ENCODE peak calls at places on chromosome 1, in six cellular contexts. One of them, this sample, is unnamed.

GRCh38 chr1:86149591-86149990 is 7.0 kb downstream of the COL24A1 start:
- DNase-seq in ovary: no peak
- DNase-seq in Panc1: no peak
- DNase-seq in WTC11: no peak
- DNase-seq in endodermal cell: no peak
- DNase-seq in choroid plexus epithelial cell: no peak
- DNase-seq in this sample: no peak

GRCh38 chr1:55369474-55369873 is 154.3 kb upstream of the USP24 start:
- DNase-seq in ovary: no peak
- DNase-seq in Panc1: no peak
- DNase-seq in WTC11: no peak
- DNase-seq in endodermal cell: no peak
- DNase-seq in choroid plexus epithelial cell: peak
- DNase-seq in this sample: peak

GRCh38 chr1:90706437-90707362 is 10.4 kb downstream of the BARHL2 start:
- DNase-seq in ovary: no peak
- DNase-seq in Panc1: no peak
- DNase-seq in WTC11: peak
- DNase-seq in endodermal cell: peak
- DNase-seq in choroid plexus epithelial cell: no peak
- DNase-seq in this sample: peak

GRCh38 chr1:172561252-172561651 is 28.3 kb downstream of the SUCO start:
- DNase-seq in ovary: no peak
- DNase-seq in Panc1: no peak
- DNase-seq in WTC11: no peak
- DNase-seq in endodermal cell: no peak
- DNase-seq in choroid plexus epithelial cell: no peak
- DNase-seq in this sample: no peak

GRCh38 chr1:64934115-64934880 is 32.1 kb downstream of the JAK1 start:
- DNase-seq in ovary: no peak
- DNase-seq in Panc1: no peak
- DNase-seq in WTC11: no peak
- DNase-seq in endodermal cell: no peak
- DNase-seq in choroid plexus epithelial cell: peak
- DNase-seq in this sample: no peak

GRCh38 chr1:18109756-18110597 is 2.4 kb downstream of the IGSF21 start:
- DNase-seq in ovary: peak
- DNase-seq in Panc1: no peak
- DNase-seq in WTC11: peak
- DNase-seq in endodermal cell: peak
- DNase-seq in choroid plexus epithelial cell: no peak
- DNase-seq in this sample: no peak

GRCh38 chr1:46183119-46183842 is 7.0 kb upstream of the P3R3URF start:
- DNase-seq in ovary: peak
- DNase-seq in Panc1: peak
- DNase-seq in WTC11: no peak
- DNase-seq in endodermal cell: peak
- DNase-seq in choroid plexus epithelial cell: peak
- DNase-seq in this sample: peak

GRCh38 chr1:70293186-70293843 is 61.2 kb downstream of the ANKRD13C start:
- DNase-seq in ovary: no peak
- DNase-seq in Panc1: no peak
- DNase-seq in WTC11: no peak
- DNase-seq in endodermal cell: no peak
- DNase-seq in choroid plexus epithelial cell: no peak
- DNase-seq in this sample: no peak

GRCh38 chr1:205531191-205532025 is 26.9 kb downstream of the CDK18 start:
- DNase-seq in ovary: peak
- DNase-seq in Panc1: no peak
- DNase-seq in WTC11: no peak
- DNase-seq in endodermal cell: no peak
- DNase-seq in choroid plexus epithelial cell: no peak
- DNase-seq in this sample: no peak

GRCh38 chr1:34547043-34547674 is 207.7 kb upstream of the GJB5 start:
- DNase-seq in ovary: no peak
- DNase-seq in Panc1: no peak
- DNase-seq in WTC11: peak
- DNase-seq in endodermal cell: peak
- DNase-seq in choroid plexus epithelial cell: peak
- DNase-seq in this sample: no peak

GRCh38 chr1:29323636-29324035 is 87.3 kb downstream of the PTPRU start:
- DNase-seq in ovary: no peak
- DNase-seq in Panc1: no peak
- DNase-seq in WTC11: no peak
- DNase-seq in endodermal cell: no peak
- DNase-seq in choroid plexus epithelial cell: no peak
- DNase-seq in this sample: no peak

GRCh38 chr1:208336136-208336535 is 92.0 kb upstream of the PLXNA2 start:
- DNase-seq in ovary: no peak
- DNase-seq in Panc1: no peak
- DNase-seq in WTC11: no peak
- DNase-seq in endodermal cell: no peak
- DNase-seq in choroid plexus epithelial cell: no peak
- DNase-seq in this sample: no peak

GRCh38 chr1:89487972-89488371 is 36.7 kb upstream of the LRRC8B start:
- DNase-seq in ovary: no peak
- DNase-seq in Panc1: no peak
- DNase-seq in WTC11: no peak
- DNase-seq in endodermal cell: no peak
- DNase-seq in choroid plexus epithelial cell: no peak
- DNase-seq in this sample: no peak

GRCh38 chr1:157105988-157106812 is 6.6 kb upstream of the ETV3L start:
- DNase-seq in ovary: no peak
- DNase-seq in Panc1: no peak
- DNase-seq in WTC11: no peak
- DNase-seq in endodermal cell: no peak
- DNase-seq in choroid plexus epithelial cell: peak
- DNase-seq in this sample: no peak

GRCh38 chr1:234256359-234256758 is 116.9 kb upstream of the COA6 start:
- DNase-seq in ovary: no peak
- DNase-seq in Panc1: no peak
- DNase-seq in WTC11: no peak
- DNase-seq in endodermal cell: no peak
- DNase-seq in choroid plexus epithelial cell: peak
- DNase-seq in this sample: no peak

GRCh38 chr1:65955503-65955902 is 162.8 kb downstream of the PDE4B start:
- DNase-seq in ovary: no peak
- DNase-seq in Panc1: no peak
- DNase-seq in WTC11: no peak
- DNase-seq in endodermal cell: no peak
- DNase-seq in choroid plexus epithelial cell: no peak
- DNase-seq in this sample: no peak

GRCh38 chr1:67785847-67786753 is 47.2 kb downstream of the GNG12 start:
- DNase-seq in ovary: no peak
- DNase-seq in Panc1: no peak
- DNase-seq in WTC11: no peak
- DNase-seq in endodermal cell: no peak
- DNase-seq in choroid plexus epithelial cell: no peak
- DNase-seq in this sample: no peak

GRCh38 chr1:66356605-66357004 is 177.3 kb upstream of the SGIP1 start:
- DNase-seq in ovary: no peak
- DNase-seq in Panc1: no peak
- DNase-seq in WTC11: no peak
- DNase-seq in endodermal cell: no peak
- DNase-seq in choroid plexus epithelial cell: no peak
- DNase-seq in this sample: no peak

GRCh38 chr1:46310321-46310720 is 6.8 kb downstream of the UQCRH start:
- DNase-seq in ovary: no peak
- DNase-seq in Panc1: no peak
- DNase-seq in WTC11: no peak
- DNase-seq in endodermal cell: no peak
- DNase-seq in choroid plexus epithelial cell: no peak
- DNase-seq in this sample: no peak

GRCh38 chr1:61184035-61184713 is 101.8 kb downstream of the NFIA start:
- DNase-seq in ovary: peak
- DNase-seq in Panc1: no peak
- DNase-seq in WTC11: no peak
- DNase-seq in endodermal cell: no peak
- DNase-seq in choroid plexus epithelial cell: peak
- DNase-seq in this sample: peak

GRCh38 chr1:210362526-210362925 is 33.8 kb downstream of the HHAT start:
- DNase-seq in ovary: peak
- DNase-seq in Panc1: no peak
- DNase-seq in WTC11: no peak
- DNase-seq in endodermal cell: peak
- DNase-seq in choroid plexus epithelial cell: no peak
- DNase-seq in this sample: no peak
- TF ChIP-seq CTCF in ovary: no peak
- TF ChIP-seq CTCF in Panc1: no peak
- TF ChIP-seq CTCF in WTC11: no peak
- TF ChIP-seq CTCF in endodermal cell: no peak
- TF ChIP-seq CTCF in choroid plexus epithelial cell: no peak
- TF ChIP-seq CTCF in this sample: no peak

GRCh38 chr1:31507676-31508530 is 68.4 kb upstream of the TINAGL1 start:
- DNase-seq in ovary: no peak
- DNase-seq in Panc1: no peak
- DNase-seq in WTC11: no peak
- DNase-seq in endodermal cell: peak
- DNase-seq in choroid plexus epithelial cell: no peak
- DNase-seq in this sample: no peak
- TF ChIP-seq CTCF in ovary: no peak
- TF ChIP-seq CTCF in Panc1: no peak
- TF ChIP-seq CTCF in WTC11: no peak
- TF ChIP-seq CTCF in endodermal cell: peak
- TF ChIP-seq CTCF in choroid plexus epithelial cell: no peak
- TF ChIP-seq CTCF in this sample: no peak

DNA sequence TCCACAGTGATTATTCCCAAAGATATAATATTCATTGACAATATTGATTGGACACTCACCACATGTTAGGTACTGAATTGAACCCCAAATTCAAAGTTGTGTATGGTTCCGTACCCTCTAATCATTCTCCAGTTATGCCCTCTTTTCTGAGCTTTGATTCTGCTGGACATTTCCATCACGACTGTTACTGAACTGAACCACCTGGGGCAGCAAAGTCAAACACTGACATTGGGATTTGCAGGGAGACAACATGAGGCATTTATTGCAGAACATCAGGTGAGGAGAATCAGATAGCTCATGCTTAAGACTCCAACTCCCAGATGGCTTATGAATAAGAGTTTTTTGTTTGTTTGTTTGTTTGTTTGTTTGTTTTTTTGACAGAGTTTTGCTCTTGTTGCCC is 420.9 kb downstream of the DISC1 start:
- DNase-seq in ovary: no peak
- DNase-seq in Panc1: no peak
- DNase-seq in WTC11: no peak
- DNase-seq in endodermal cell: no peak
- DNase-seq in choroid plexus epithelial cell: peak
- DNase-seq in this sample: no peak
- TF ChIP-seq CTCF in ovary: no peak
- TF ChIP-seq CTCF in Panc1: no peak
- TF ChIP-seq CTCF in WTC11: no peak
- TF ChIP-seq CTCF in endodermal cell: peak
- TF ChIP-seq CTCF in choroid plexus epithelial cell: peak
- TF ChIP-seq CTCF in this sample: no peak

GRCh38 chr1:31502253-31502652 is 74.1 kb upstream of the TINAGL1 start:
- DNase-seq in ovary: no peak
- DNase-seq in Panc1: no peak
- DNase-seq in WTC11: no peak
- DNase-seq in endodermal cell: no peak
- DNase-seq in choroid plexus epithelial cell: no peak
- DNase-seq in this sample: no peak

GRCh38 chr1:31502926-31503511 is 73.3 kb upstream of the TINAGL1 start:
- DNase-seq in ovary: no peak
- DNase-seq in Panc1: no peak
- DNase-seq in WTC11: peak
- DNase-seq in endodermal cell: peak
- DNase-seq in choroid plexus epithelial cell: peak
- DNase-seq in this sample: no peak

GRCh38 chr1:31504001-31504400 is 72.3 kb upstream of the TINAGL1 start:
- DNase-seq in ovary: no peak
- DNase-seq in Panc1: no peak
- DNase-seq in WTC11: no peak
- DNase-seq in endodermal cell: no peak
- DNase-seq in choroid plexus epithelial cell: no peak
- DNase-seq in this sample: no peak

GRCh38 chr1:31503581-31503980 is 72.7 kb upstream of the TINAGL1 start:
- DNase-seq in ovary: no peak
- DNase-seq in Panc1: no peak
- DNase-seq in WTC11: no peak
- DNase-seq in endodermal cell: peak
- DNase-seq in choroid plexus epithelial cell: no peak
- DNase-seq in this sample: no peak

DNA sequence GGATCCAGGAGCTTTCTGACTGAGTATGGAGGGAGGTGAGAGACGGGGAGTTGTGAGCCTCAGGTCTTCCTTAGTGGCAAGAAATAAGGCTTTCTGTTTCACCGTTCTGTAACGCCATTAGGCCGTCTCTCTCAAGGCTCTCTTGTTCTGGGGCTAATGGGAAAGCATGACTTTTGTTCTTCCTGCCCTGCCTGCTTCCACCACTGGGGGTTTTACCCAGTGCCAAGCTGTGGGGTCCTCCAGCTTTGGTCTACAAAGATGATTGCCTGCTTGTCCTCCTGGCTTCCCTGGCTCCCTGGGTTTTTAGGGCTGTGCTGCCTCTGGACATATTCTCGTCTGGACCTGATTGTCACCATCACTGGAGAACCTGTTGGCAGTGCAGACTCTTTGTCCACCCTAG is 74.8 kb upstream of the TINAGL1 start:
- DNase-seq in ovary: no peak
- DNase-seq in Panc1: no peak
- DNase-seq in WTC11: no peak
- DNase-seq in endodermal cell: peak
- DNase-seq in choroid plexus epithelial cell: no peak
- DNase-seq in this sample: no peak
- TF ChIP-seq CTCF in ovary: no peak
- TF ChIP-seq CTCF in Panc1: no peak
- TF ChIP-seq CTCF in WTC11: no peak
- TF ChIP-seq CTCF in endodermal cell: peak
- TF ChIP-seq CTCF in choroid plexus epithelial cell: peak
- TF ChIP-seq CTCF in this sample: no peak

GRCh38 chr1:185681034-185681633 is 53.1 kb upstream of the HMCN1 start:
- DNase-seq in ovary: no peak
- DNase-seq in Panc1: no peak
- DNase-seq in WTC11: no peak
- DNase-seq in endodermal cell: peak
- DNase-seq in choroid plexus epithelial cell: peak
- DNase-seq in this sample: no peak
- TF ChIP-seq CTCF in ovary: no peak
- TF ChIP-seq CTCF in Panc1: peak
- TF ChIP-seq CTCF in WTC11: no peak
- TF ChIP-seq CTCF in endodermal cell: peak
- TF ChIP-seq CTCF in choroid plexus epithelial cell: peak
- TF ChIP-seq CTCF in this sample: peak

This sample was measured in lung.